ENCODE peak calls at places on chromosomes 2 and 18, in nine cellular contexts. One of them, this sample, is unnamed.

GRCh38 chr2:12725238-12726187 is 8.8 kb downstream of the TRIB2 start:
- DNase-seq in lower lobe of right lung: no peak
- DNase-seq in adrenal gland: no peak
- DNase-seq in hepatocyte: no peak
- DNase-seq in colonic mucosa: no peak
- DNase-seq in left ventricle myocardium inferior: no peak
- DNase-seq in tibial nerve: no peak
- DNase-seq in PC-9: no peak
- DNase-seq in cardiac muscle cell: no peak
- DNase-seq in this sample: no peak

GRCh38 chr2:18312818-18313217 is 247.6 kb downstream of the RDH14 start:
- DNase-seq in lower lobe of right lung: no peak
- DNase-seq in adrenal gland: no peak
- DNase-seq in hepatocyte: no peak
- DNase-seq in colonic mucosa: no peak
- DNase-seq in left ventricle myocardium inferior: no peak
- DNase-seq in tibial nerve: no peak
- DNase-seq in PC-9: no peak
- DNase-seq in cardiac muscle cell: no peak
- DNase-seq in this sample: no peak

GRCh38 chr2:156466739-156467405 is 30.7 kb downstream of the GPD2 start:
- DNase-seq in lower lobe of right lung: no peak
- DNase-seq in adrenal gland: peak; percentile 47
- DNase-seq in hepatocyte: no peak
- DNase-seq in colonic mucosa: peak; percentile 75
- DNase-seq in left ventricle myocardium inferior: peak; percentile 37
- DNase-seq in tibial nerve: peak; percentile 60
- DNase-seq in PC-9: peak; percentile 27
- DNase-seq in cardiac muscle cell: no peak
- DNase-seq in this sample: no peak

GRCh38 chr2:240244543-240244942 is 104.1 kb upstream of the OTOS start:
- DNase-seq in lower lobe of right lung: peak; percentile 37
- DNase-seq in adrenal gland: no peak
- DNase-seq in hepatocyte: no peak
- DNase-seq in colonic mucosa: peak; percentile 10
- DNase-seq in left ventricle myocardium inferior: no peak
- DNase-seq in tibial nerve: peak; percentile 5
- DNase-seq in PC-9: no peak
- DNase-seq in cardiac muscle cell: no peak
- DNase-seq in this sample: peak; percentile 50

GRCh38 chr18:3321133-3321812 is 59.3 kb downstream of the MYL12B start:
- DNase-seq in lower lobe of right lung: no peak
- DNase-seq in adrenal gland: peak; percentile 64
- DNase-seq in hepatocyte: peak; percentile 48
- DNase-seq in colonic mucosa: no peak
- DNase-seq in left ventricle myocardium inferior: no peak
- DNase-seq in tibial nerve: no peak
- DNase-seq in PC-9: peak; percentile 88
- DNase-seq in cardiac muscle cell: no peak
- DNase-seq in this sample: no peak

GRCh38 chr18:79639072-79639829 is 40.4 kb upstream of the CTDP1 start:
- DNase-seq in lower lobe of right lung: no peak
- DNase-seq in adrenal gland: no peak
- DNase-seq in hepatocyte: no peak
- DNase-seq in colonic mucosa: no peak
- DNase-seq in left ventricle myocardium inferior: no peak
- DNase-seq in tibial nerve: no peak
- DNase-seq in PC-9: no peak
- DNase-seq in cardiac muscle cell: no peak
- DNase-seq in this sample: no peak

GRCh38 chr2:175007510-175007909 is 2.3 kb upstream of the CHN1 start:
- DNase-seq in lower lobe of right lung: no peak
- DNase-seq in adrenal gland: no peak
- DNase-seq in hepatocyte: no peak
- DNase-seq in colonic mucosa: no peak
- DNase-seq in left ventricle myocardium inferior: no peak
- DNase-seq in tibial nerve: no peak
- DNase-seq in PC-9: no peak
- DNase-seq in cardiac muscle cell: no peak
- DNase-seq in this sample: no peak

GRCh38 chr2:109558076-109558882 is 55.5 kb downstream of the SEPTIN10 start:
- DNase-seq in lower lobe of right lung: no peak
- DNase-seq in adrenal gland: no peak
- DNase-seq in hepatocyte: peak; percentile 13
- DNase-seq in colonic mucosa: peak; percentile 39
- DNase-seq in left ventricle myocardium inferior: no peak
- DNase-seq in tibial nerve: no peak
- DNase-seq in PC-9: peak; percentile 41
- DNase-seq in cardiac muscle cell: no peak
- DNase-seq in this sample: no peak

GRCh38 chr2:136424112-136424511 is 306.2 kb upstream of the CXCR4 start:
- DNase-seq in lower lobe of right lung: no peak
- DNase-seq in adrenal gland: no peak
- DNase-seq in hepatocyte: no peak
- DNase-seq in colonic mucosa: no peak
- DNase-seq in left ventricle myocardium inferior: no peak
- DNase-seq in tibial nerve: no peak
- DNase-seq in PC-9: no peak
- DNase-seq in cardiac muscle cell: no peak
- DNase-seq in this sample: no peak

GRCh38 chr2:162731917-162732804 is 106.4 kb downstream of the KCNH7 start:
- DNase-seq in lower lobe of right lung: no peak
- DNase-seq in adrenal gland: no peak
- DNase-seq in hepatocyte: no peak
- DNase-seq in colonic mucosa: no peak
- DNase-seq in left ventricle myocardium inferior: no peak
- DNase-seq in tibial nerve: no peak
- DNase-seq in PC-9: no peak
- DNase-seq in cardiac muscle cell: no peak
- DNase-seq in this sample: no peak

GRCh38 chr2:85259101-85259590 is 68.6 kb downstream of the TGOLN2 start:
- DNase-seq in lower lobe of right lung: no peak
- DNase-seq in adrenal gland: no peak
- DNase-seq in hepatocyte: peak; percentile 45
- DNase-seq in colonic mucosa: no peak
- DNase-seq in left ventricle myocardium inferior: no peak
- DNase-seq in tibial nerve: peak; percentile 29
- DNase-seq in PC-9: peak; percentile 75
- DNase-seq in cardiac muscle cell: no peak
- DNase-seq in this sample: no peak

GRCh38 chr18:77092104-77093066 is 40.2 kb downstream of the MBP start:
- DNase-seq in lower lobe of right lung: no peak
- DNase-seq in adrenal gland: no peak
- DNase-seq in hepatocyte: no peak
- DNase-seq in colonic mucosa: no peak
- DNase-seq in left ventricle myocardium inferior: no peak
- DNase-seq in tibial nerve: no peak
- DNase-seq in PC-9: no peak
- DNase-seq in cardiac muscle cell: no peak
- DNase-seq in this sample: no peak

GRCh38 chr2:118943286-118943685 is 1.3 kb downstream of the MARCO start:
- DNase-seq in lower lobe of right lung: no peak
- DNase-seq in adrenal gland: no peak
- DNase-seq in hepatocyte: peak; percentile 12
- DNase-seq in colonic mucosa: no peak
- DNase-seq in left ventricle myocardium inferior: no peak
- DNase-seq in tibial nerve: no peak
- DNase-seq in PC-9: no peak
- DNase-seq in cardiac muscle cell: no peak
- DNase-seq in this sample: no peak

GRCh38 chr2:175630319-175631246 is 371.5 kb downstream of the LNPK start:
- DNase-seq in lower lobe of right lung: no peak
- DNase-seq in adrenal gland: no peak
- DNase-seq in hepatocyte: peak; percentile 58
- DNase-seq in colonic mucosa: peak; percentile 48
- DNase-seq in left ventricle myocardium inferior: no peak
- DNase-seq in tibial nerve: no peak
- DNase-seq in PC-9: no peak
- DNase-seq in cardiac muscle cell: no peak
- DNase-seq in this sample: no peak

GRCh38 chr2:17649026-17649425 is 104.6 kb downstream of the SMC6 start:
- DNase-seq in lower lobe of right lung: no peak
- DNase-seq in adrenal gland: no peak
- DNase-seq in hepatocyte: no peak
- DNase-seq in colonic mucosa: peak; percentile 70
- DNase-seq in left ventricle myocardium inferior: no peak
- DNase-seq in tibial nerve: no peak
- DNase-seq in PC-9: no peak
- DNase-seq in cardiac muscle cell: no peak
- DNase-seq in this sample: no peak

GRCh38 chr2:42905341-42906114 is 113.1 kb upstream of the HAAO start:
- DNase-seq in lower lobe of right lung: no peak
- DNase-seq in adrenal gland: no peak
- DNase-seq in hepatocyte: peak; percentile 54
- DNase-seq in colonic mucosa: no peak
- DNase-seq in left ventricle myocardium inferior: no peak
- DNase-seq in tibial nerve: no peak
- DNase-seq in PC-9: no peak
- DNase-seq in cardiac muscle cell: no peak
- DNase-seq in this sample: peak; percentile 75

GRCh38 chr2:14292964-14293363 is 339.6 kb upstream of the LRATD1 start:
- DNase-seq in lower lobe of right lung: no peak
- DNase-seq in adrenal gland: no peak
- DNase-seq in hepatocyte: no peak
- DNase-seq in colonic mucosa: no peak
- DNase-seq in left ventricle myocardium inferior: no peak
- DNase-seq in tibial nerve: no peak
- DNase-seq in PC-9: no peak
- DNase-seq in cardiac muscle cell: no peak
- DNase-seq in this sample: no peak

GRCh38 chr2:120703330-120703994 is 32.2 kb upstream of the GLI2 start:
- DNase-seq in lower lobe of right lung: no peak
- DNase-seq in adrenal gland: no peak
- DNase-seq in hepatocyte: peak; percentile 70
- DNase-seq in colonic mucosa: no peak
- DNase-seq in left ventricle myocardium inferior: no peak
- DNase-seq in tibial nerve: no peak
- DNase-seq in PC-9: no peak
- DNase-seq in cardiac muscle cell: no peak
- DNase-seq in this sample: peak; percentile 34

GRCh38 chr2:234392230-234392629 is 104.7 kb downstream of the ARL4C start:
- DNase-seq in lower lobe of right lung: no peak
- DNase-seq in adrenal gland: no peak
- DNase-seq in hepatocyte: no peak
- DNase-seq in colonic mucosa: no peak
- DNase-seq in left ventricle myocardium inferior: no peak
- DNase-seq in tibial nerve: no peak
- DNase-seq in PC-9: no peak
- DNase-seq in cardiac muscle cell: no peak
- DNase-seq in this sample: no peak

DNA sequence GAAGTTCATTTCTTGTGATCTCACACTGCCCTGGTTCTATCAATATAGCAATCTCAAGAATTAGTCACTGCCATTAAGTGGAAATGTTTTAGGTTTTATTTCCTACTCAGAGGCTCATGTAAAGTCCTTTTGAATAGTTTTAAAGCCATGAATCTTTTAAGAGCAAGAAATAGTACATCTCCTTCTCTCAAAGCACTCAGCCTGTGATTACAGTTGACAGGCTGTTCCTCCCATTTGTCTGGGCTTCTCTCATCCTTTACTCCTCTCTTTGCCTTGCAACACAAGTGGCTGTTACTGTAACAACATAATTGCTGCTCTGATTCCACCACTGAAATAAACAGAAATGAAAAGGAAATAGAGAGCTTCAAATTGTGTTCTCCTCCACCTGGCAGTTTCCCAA is 18.4 kb downstream of the GRP start:
- DNase-seq in lower lobe of right lung: no peak
- DNase-seq in adrenal gland: no peak
- DNase-seq in hepatocyte: no peak
- DNase-seq in colonic mucosa: no peak
- DNase-seq in left ventricle myocardium inferior: no peak
- DNase-seq in tibial nerve: no peak
- DNase-seq in PC-9: no peak
- DNase-seq in cardiac muscle cell: no peak
- DNase-seq in this sample: no peak
- H3K4me1 ChIP-seq in lower lobe of right lung: no peaks in the 10 kb centered on the region
- H3K4me1 ChIP-seq in adrenal gland: no peaks in the 10 kb centered on the region
- H3K4me1 ChIP-seq in hepatocyte: no peaks in the 10 kb centered on the region
- H3K4me1 ChIP-seq in colonic mucosa: no peaks in the 10 kb centered on the region
- H3K4me1 ChIP-seq in left ventricle myocardium inferior: no peaks in the 10 kb centered on the region
- H3K4me1 ChIP-seq in tibial nerve: no peaks in the 10 kb centered on the region
- H3K4me1 ChIP-seq in PC-9: no peaks in the 10 kb centered on the region
- H3K4me1 ChIP-seq in cardiac muscle cell: no peaks in the 10 kb centered on the region
- H3K4me1 ChIP-seq in this sample: no peaks in the 10 kb centered on the region

DNA sequence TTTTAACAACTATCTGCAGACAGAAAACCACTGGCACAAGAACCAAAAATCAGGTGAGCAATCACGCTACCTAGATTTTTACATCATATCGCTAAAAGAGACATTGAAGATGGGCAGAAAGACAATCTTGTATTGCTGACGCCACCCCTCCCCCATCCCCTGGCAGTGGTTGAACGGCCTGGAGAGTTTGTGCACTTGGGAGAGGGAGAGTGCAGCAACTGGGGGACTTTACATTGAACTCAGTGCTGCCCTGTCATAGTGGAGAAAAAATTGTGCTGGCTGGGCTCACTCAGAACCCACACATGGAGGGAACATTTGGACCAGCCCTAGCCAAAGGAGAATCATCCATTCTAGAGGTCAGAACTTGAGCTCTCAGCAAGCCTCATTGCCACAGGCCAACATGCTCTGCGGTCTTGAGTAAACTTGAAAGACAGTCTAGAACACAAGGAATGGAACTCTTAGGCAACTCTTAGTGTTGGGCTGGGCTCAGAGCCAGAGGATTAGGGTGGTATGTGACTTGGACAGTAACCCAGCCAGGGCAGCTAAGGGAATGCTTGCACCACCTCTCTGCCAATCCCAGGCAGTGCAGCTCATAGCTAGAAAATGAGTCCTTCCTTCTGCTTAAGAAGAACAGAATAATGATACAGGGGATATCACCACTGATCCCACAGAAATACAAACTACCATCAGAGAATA is 220.0 kb upstream of the CYP26B1 start:
- DNase-seq in lower lobe of right lung: peak; percentile 58
- DNase-seq in adrenal gland: peak; percentile 83
- DNase-seq in hepatocyte: peak; percentile 77
- DNase-seq in colonic mucosa: peak; percentile 18
- DNase-seq in left ventricle myocardium inferior: peak; percentile 43
- DNase-seq in tibial nerve: peak; percentile 22
- DNase-seq in PC-9: peak; percentile 84
- DNase-seq in cardiac muscle cell: peak; percentile 27
- DNase-seq in this sample: no peak
- TF ChIP-seq CTCF in lower lobe of right lung: peak; percentile 7
- TF ChIP-seq CTCF in adrenal gland: no peak
- TF ChIP-seq CTCF in hepatocyte: peak; percentile 33
- TF ChIP-seq CTCF in colonic mucosa: no peak
- TF ChIP-seq CTCF in left ventricle myocardium inferior: peak; percentile 47
- TF ChIP-seq CTCF in tibial nerve: no peak
- TF ChIP-seq CTCF in PC-9: peak; percentile 67
- TF ChIP-seq CTCF in cardiac muscle cell: peak; percentile 58
- TF ChIP-seq CTCF in this sample: no peak

GRCh38 chr2:65113229-65113628 is 16.7 kb downstream of the RAB1A start:
- DNase-seq in lower lobe of right lung: no peak
- DNase-seq in adrenal gland: no peak
- DNase-seq in hepatocyte: no peak
- DNase-seq in colonic mucosa: no peak
- DNase-seq in left ventricle myocardium inferior: no peak
- DNase-seq in tibial nerve: no peak
- DNase-seq in PC-9: no peak
- DNase-seq in cardiac muscle cell: no peak
- DNase-seq in this sample: no peak
- H3K4me1 ChIP-seq in lower lobe of right lung: peaks cover 59% of the 10 kb centered on the region
- H3K4me1 ChIP-seq in adrenal gland: no peaks in the 10 kb centered on the region
- H3K4me1 ChIP-seq in hepatocyte: no peaks in the 10 kb centered on the region
- H3K4me1 ChIP-seq in colonic mucosa: peaks cover 4% of the 10 kb centered on the region
- H3K4me1 ChIP-seq in left ventricle myocardium inferior: peaks cover 80% of the 10 kb centered on the region
- H3K4me1 ChIP-seq in tibial nerve: peaks cover 23% of the 10 kb centered on the region
- H3K4me1 ChIP-seq in PC-9: no peaks in the 10 kb centered on the region
- H3K4me1 ChIP-seq in cardiac muscle cell: no peaks in the 10 kb centered on the region
- H3K4me1 ChIP-seq in this sample: peaks cover 11% of the 10 kb centered on the region

GRCh38 chr2:157751462-157752058 is 122.9 kb upstream of the ACVR1C start:
- DNase-seq in lower lobe of right lung: no peak
- DNase-seq in adrenal gland: no peak
- DNase-seq in hepatocyte: no peak
- DNase-seq in colonic mucosa: no peak
- DNase-seq in left ventricle myocardium inferior: no peak
- DNase-seq in tibial nerve: no peak
- DNase-seq in PC-9: no peak
- DNase-seq in cardiac muscle cell: no peak
- DNase-seq in this sample: no peak
- TF ChIP-seq CTCF in lower lobe of right lung: no peak
- TF ChIP-seq CTCF in adrenal gland: no peak
- TF ChIP-seq CTCF in hepatocyte: no peak
- TF ChIP-seq CTCF in colonic mucosa: no peak
- TF ChIP-seq CTCF in left ventricle myocardium inferior: no peak
- TF ChIP-seq CTCF in tibial nerve: no peak
- TF ChIP-seq CTCF in PC-9: no peak
- TF ChIP-seq CTCF in cardiac muscle cell: no peak
- TF ChIP-seq CTCF in this sample: no peak